ENCODE peak calls at places on chromosomes 11 and 22, in nine cellular contexts. W, P, Z, I, A, U, L, B and F are unnamed samples.

GRCh38 chr11:115817844-115818565 is 313.8 kb upstream of the CADM1 start:
- DNase-seq in W (no peak), P (no peak), Z (no peak), I (no peak), A (no peak), U (no peak), L (no peak), B (no peak), F (no peak)

GRCh38 chr11:75150079-75150478 is 828 bp upstream of the SLCO2B1 start:
- DNase-seq in W (no peak), P (no peak), Z (no peak), I (no peak), A (no peak), U (no peak), L (no peak), B (no peak), F (no peak)

GRCh38 chr11:64621283-64622019 is 30.4 kb downstream of the SLC22A12 start:
- DNase-seq in W (no peak), P (no peak), Z (no peak), I (no peak), A (no peak), U (no peak), L (peak; percentile 48), B (no peak), F (peak; percentile 49)

GRCh38 chr11:67656278-67656922 is 5.9 kb upstream of the ACY3 start:
- DNase-seq in W (no peak), P (peak; percentile 7), Z (no peak), I (no peak), A (no peak), U (no peak), L (peak; percentile 89), B (no peak), F (peak; percentile 74)

GRCh38 chr22:43851058-43851978 is 11.0 kb downstream of the SULT4A1 start:
- DNase-seq in W (no peak), P (no peak), Z (no peak), I (no peak), A (no peak), U (no peak), L (no peak), B (peak; percentile 1), F (no peak)

GRCh38 chr11:88813233-88813915 is 252.4 kb downstream of the GRM5 start:
- DNase-seq in W (no peak), P (no peak), Z (no peak), I (no peak), A (no peak), U (no peak), L (no peak), B (no peak), F (no peak)

GRCh38 chr11:81497202-81497804 is 1236.4 kb downstream of the FAM181B start:
- DNase-seq in W (no peak), P (peak; percentile 16), Z (peak; percentile 54), I (peak; percentile 1), A (no peak), U (peak; percentile 38), L (peak; percentile 40), B (no peak), F (peak; percentile 82)

GRCh38 chr22:36541831-36542391 is 12.9 kb upstream of the EIF3D start:
- DNase-seq in W (no peak), P (peak; percentile 96), Z (no peak), I (peak; percentile 59), A (no peak), U (no peak), L (no peak), B (peak; percentile 82), F (no peak)

GRCh38 chr11:71179877-71180276 is 72.5 kb downstream of the SHANK2 start:
- DNase-seq in W (no peak), P (no peak), Z (no peak), I (no peak), A (no peak), U (no peak), L (no peak), B (no peak), F (no peak)